ENCODE peak calls at places on chromosomes 13 and 19, in nine cellular contexts. One of them, this sample, is unnamed.

GRCh38 chr13:32600891-32601290 is 14.6 kb downstream of the PDS5B start:
- DNase-seq in left lung: no peak
- DNase-seq in A549: no peak
- DNase-seq in transverse colon: no peak
- DNase-seq in heart right ventricle: no peak
- DNase-seq in AG09309: no peak
- DNase-seq in tibial nerve: no peak
- DNase-seq in fibroblast of mammary gland: no peak
- DNase-seq in foreskin fibroblast: no peak
- DNase-seq in this sample: no peak

GRCh38 chr13:88022826-88023225 is 351.7 kb downstream of the SLITRK5 start:
- DNase-seq in left lung: no peak
- DNase-seq in A549: no peak
- DNase-seq in transverse colon: no peak
- DNase-seq in heart right ventricle: no peak
- DNase-seq in AG09309: no peak
- DNase-seq in tibial nerve: no peak
- DNase-seq in fibroblast of mammary gland: peak
- DNase-seq in foreskin fibroblast: no peak
- DNase-seq in this sample: no peak

GRCh38 chr13:49302817-49303216 is 55.1 kb downstream of the CDADC1 start:
- DNase-seq in left lung: no peak
- DNase-seq in A549: no peak
- DNase-seq in transverse colon: no peak
- DNase-seq in heart right ventricle: no peak
- DNase-seq in AG09309: no peak
- DNase-seq in tibial nerve: no peak
- DNase-seq in fibroblast of mammary gland: no peak
- DNase-seq in foreskin fibroblast: no peak
- DNase-seq in this sample: no peak

GRCh38 chr19:12723383-12723642 is 419 bp downstream of the TNPO2 start:
- DNase-seq in left lung: no peak
- DNase-seq in A549: no peak
- DNase-seq in transverse colon: no peak
- DNase-seq in heart right ventricle: no peak
- DNase-seq in AG09309: no peak
- DNase-seq in tibial nerve: no peak
- DNase-seq in fibroblast of mammary gland: peak
- DNase-seq in foreskin fibroblast: no peak
- DNase-seq in this sample: no peak

GRCh38 chr19:3358919-3359849 is 7.2 kb upstream of the NFIC start:
- DNase-seq in left lung: peak
- DNase-seq in A549: no peak
- DNase-seq in transverse colon: peak
- DNase-seq in heart right ventricle: peak
- DNase-seq in AG09309: no peak
- DNase-seq in tibial nerve: peak
- DNase-seq in fibroblast of mammary gland: peak
- DNase-seq in foreskin fibroblast: no peak
- DNase-seq in this sample: no peak

GRCh38 chr13:36369268-36370107 is 23.3 kb upstream of the SPART start:
- DNase-seq in left lung: no peak
- DNase-seq in A549: no peak
- DNase-seq in transverse colon: no peak
- DNase-seq in heart right ventricle: no peak
- DNase-seq in AG09309: no peak
- DNase-seq in tibial nerve: no peak
- DNase-seq in fibroblast of mammary gland: peak
- DNase-seq in foreskin fibroblast: peak
- DNase-seq in this sample: no peak

GRCh38 chr13:32159147-32159869 is 127.7 kb downstream of the FRY start:
- DNase-seq in left lung: no peak
- DNase-seq in A549: no peak
- DNase-seq in transverse colon: no peak
- DNase-seq in heart right ventricle: peak
- DNase-seq in AG09309: no peak
- DNase-seq in tibial nerve: no peak
- DNase-seq in fibroblast of mammary gland: no peak
- DNase-seq in foreskin fibroblast: peak
- DNase-seq in this sample: no peak

GRCh38 chr13:106919093-106919492 is 351.2 kb upstream of the ARGLU1 start:
- DNase-seq in left lung: no peak
- DNase-seq in A549: no peak
- DNase-seq in transverse colon: no peak
- DNase-seq in heart right ventricle: no peak
- DNase-seq in AG09309: no peak
- DNase-seq in tibial nerve: no peak
- DNase-seq in fibroblast of mammary gland: no peak
- DNase-seq in foreskin fibroblast: no peak
- DNase-seq in this sample: no peak

GRCh38 chr19:10290876-10291553 is 1.3 kb downstream of the ICAM5 start:
- DNase-seq in left lung: peak
- DNase-seq in A549: no peak
- DNase-seq in transverse colon: peak
- DNase-seq in heart right ventricle: no peak
- DNase-seq in AG09309: no peak
- DNase-seq in tibial nerve: no peak
- DNase-seq in fibroblast of mammary gland: no peak
- DNase-seq in foreskin fibroblast: peak
- DNase-seq in this sample: no peak

GRCh38 chr19:7293795-7294570 is at the start of gene INSR:
- DNase-seq in left lung: peak
- DNase-seq in A549: peak
- DNase-seq in transverse colon: peak
- DNase-seq in heart right ventricle: peak
- DNase-seq in AG09309: peak
- DNase-seq in tibial nerve: peak
- DNase-seq in fibroblast of mammary gland: peak
- DNase-seq in foreskin fibroblast: peak
- DNase-seq in this sample: peak

GRCh38 chr13:94123543-94123942 is 355.9 kb downstream of the DCT start:
- DNase-seq in left lung: no peak
- DNase-seq in A549: no peak
- DNase-seq in transverse colon: no peak
- DNase-seq in heart right ventricle: no peak
- DNase-seq in AG09309: no peak
- DNase-seq in tibial nerve: no peak
- DNase-seq in fibroblast of mammary gland: no peak
- DNase-seq in foreskin fibroblast: no peak
- DNase-seq in this sample: no peak

GRCh38 chr13:113058988-113059850 is 46.4 kb upstream of the F7 start:
- DNase-seq in left lung: no peak
- DNase-seq in A549: no peak
- DNase-seq in transverse colon: no peak
- DNase-seq in heart right ventricle: no peak
- DNase-seq in AG09309: no peak
- DNase-seq in tibial nerve: no peak
- DNase-seq in fibroblast of mammary gland: peak
- DNase-seq in foreskin fibroblast: no peak
- DNase-seq in this sample: no peak

GRCh38 chr13:112855859-112856258 is 113.2 kb upstream of the MCF2L start:
- DNase-seq in left lung: peak
- DNase-seq in A549: no peak
- DNase-seq in transverse colon: no peak
- DNase-seq in heart right ventricle: no peak
- DNase-seq in AG09309: no peak
- DNase-seq in tibial nerve: no peak
- DNase-seq in fibroblast of mammary gland: no peak
- DNase-seq in foreskin fibroblast: no peak
- DNase-seq in this sample: no peak

DNA sequence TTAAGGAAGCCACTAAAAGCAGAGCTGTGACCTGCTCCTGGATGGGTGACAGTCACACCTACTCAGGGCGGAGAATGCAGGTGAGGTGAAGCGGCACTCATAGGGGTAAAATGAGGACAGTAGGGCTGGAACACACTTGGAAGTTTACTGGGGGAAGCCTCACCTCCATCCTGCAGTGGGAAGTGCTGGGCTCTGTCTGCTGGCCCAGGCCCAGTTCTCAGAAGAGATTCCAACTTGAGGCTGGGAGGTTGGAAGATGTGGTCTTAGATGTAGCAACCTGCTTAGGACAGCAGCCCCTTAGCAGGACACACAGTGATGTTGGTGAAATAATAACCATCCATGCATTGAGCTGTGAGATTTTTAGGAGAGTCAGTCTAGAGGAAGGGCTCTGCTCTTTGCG is 4.6 kb downstream of the MEDAG start:
- DNase-seq in left lung: no peak
- DNase-seq in A549: no peak
- DNase-seq in transverse colon: no peak
- DNase-seq in heart right ventricle: no peak
- DNase-seq in AG09309: no peak
- DNase-seq in tibial nerve: no peak
- DNase-seq in fibroblast of mammary gland: no peak
- DNase-seq in foreskin fibroblast: no peak
- DNase-seq in this sample: no peak
- H3K4me3 ChIP-seq in left lung: no peak
- H3K4me3 ChIP-seq in A549: no peak
- H3K4me3 ChIP-seq in transverse colon: no peak
- H3K4me3 ChIP-seq in heart right ventricle: no peak
- H3K4me3 ChIP-seq in AG09309: no peak
- H3K4me3 ChIP-seq in tibial nerve: no peak
- H3K4me3 ChIP-seq in fibroblast of mammary gland: no peak
- H3K4me3 ChIP-seq in foreskin fibroblast: no peak
- H3K4me3 ChIP-seq in this sample: no peak

DNA sequence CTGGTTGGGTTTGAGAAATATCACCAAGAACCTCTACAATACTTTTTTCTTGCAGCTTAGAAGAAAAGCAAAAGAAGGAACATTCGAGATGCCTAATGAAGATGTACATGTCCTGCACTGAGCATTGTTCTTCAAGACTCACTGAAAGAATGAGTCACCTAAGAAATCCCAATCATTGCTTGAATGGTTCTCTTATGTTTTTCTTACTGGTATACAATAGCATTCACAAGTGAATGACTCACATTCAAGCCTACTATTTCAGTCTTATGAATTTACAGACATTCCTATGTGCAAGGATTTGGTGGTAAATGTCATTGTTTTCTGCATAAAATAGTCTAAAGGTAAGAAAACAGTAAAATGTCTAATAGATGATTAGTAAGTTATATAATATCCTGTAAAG is 594.6 kb downstream of the PCDH9 start:
- DNase-seq in left lung: no peak
- DNase-seq in A549: no peak
- DNase-seq in transverse colon: no peak
- DNase-seq in heart right ventricle: no peak
- DNase-seq in AG09309: peak
- DNase-seq in tibial nerve: no peak
- DNase-seq in fibroblast of mammary gland: peak
- DNase-seq in foreskin fibroblast: peak
- DNase-seq in this sample: peak
- TF ChIP-seq CTCF in left lung: no peak
- TF ChIP-seq CTCF in A549: no peak
- TF ChIP-seq CTCF in transverse colon: no peak
- TF ChIP-seq CTCF in heart right ventricle: no peak
- TF ChIP-seq CTCF in AG09309: no peak
- TF ChIP-seq CTCF in tibial nerve: no peak
- TF ChIP-seq CTCF in fibroblast of mammary gland: no peak
- TF ChIP-seq CTCF in foreskin fibroblast: no peak
- TF ChIP-seq CTCF in this sample: no peak

DNA sequence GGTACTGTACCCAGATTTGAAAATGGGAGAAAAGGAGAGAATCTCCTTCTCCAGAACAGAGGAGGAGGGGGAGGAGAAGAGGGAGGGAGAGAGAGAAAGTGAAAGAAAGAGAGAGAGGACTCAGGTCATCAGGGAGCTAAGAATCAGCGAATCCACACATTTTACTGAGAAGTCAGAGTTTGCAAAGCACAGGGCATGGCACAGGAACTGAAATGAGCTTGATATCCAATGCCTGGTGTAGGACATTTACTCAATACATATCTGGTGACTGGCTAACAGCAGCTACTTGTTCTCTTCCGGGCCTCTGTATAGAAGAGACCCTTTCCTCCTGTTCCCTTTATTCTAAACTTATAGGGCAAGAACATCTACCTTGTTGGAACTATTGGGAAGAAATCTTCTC is 375.1 kb downstream of the KLF5 start:
- DNase-seq in left lung: no peak
- DNase-seq in A549: no peak
- DNase-seq in transverse colon: no peak
- DNase-seq in heart right ventricle: no peak
- DNase-seq in AG09309: no peak
- DNase-seq in tibial nerve: no peak
- DNase-seq in fibroblast of mammary gland: no peak
- DNase-seq in foreskin fibroblast: no peak
- DNase-seq in this sample: no peak
- H3K4me3 ChIP-seq in left lung: no peak
- H3K4me3 ChIP-seq in A549: no peak
- H3K4me3 ChIP-seq in transverse colon: no peak
- H3K4me3 ChIP-seq in heart right ventricle: no peak
- H3K4me3 ChIP-seq in AG09309: no peak
- H3K4me3 ChIP-seq in tibial nerve: no peak
- H3K4me3 ChIP-seq in fibroblast of mammary gland: no peak
- H3K4me3 ChIP-seq in foreskin fibroblast: no peak
- H3K4me3 ChIP-seq in this sample: no peak

GRCh38 chr13:77218274-77218673 is 108.6 kb downstream of the MYCBP2 start:
- DNase-seq in left lung: no peak
- DNase-seq in A549: no peak
- DNase-seq in transverse colon: no peak
- DNase-seq in heart right ventricle: no peak
- DNase-seq in AG09309: no peak
- DNase-seq in tibial nerve: no peak
- DNase-seq in fibroblast of mammary gland: no peak
- DNase-seq in foreskin fibroblast: no peak
- DNase-seq in this sample: no peak

GRCh38 chr13:77215543-77215942 is 111.4 kb downstream of the MYCBP2 start:
- DNase-seq in left lung: no peak
- DNase-seq in A549: no peak
- DNase-seq in transverse colon: no peak
- DNase-seq in heart right ventricle: no peak
- DNase-seq in AG09309: no peak
- DNase-seq in tibial nerve: no peak
- DNase-seq in fibroblast of mammary gland: no peak
- DNase-seq in foreskin fibroblast: no peak
- DNase-seq in this sample: no peak

GRCh38 chr13:77219401-77219800 is 107.5 kb downstream of the MYCBP2 start:
- DNase-seq in left lung: no peak
- DNase-seq in A549: no peak
- DNase-seq in transverse colon: no peak
- DNase-seq in heart right ventricle: no peak
- DNase-seq in AG09309: no peak
- DNase-seq in tibial nerve: no peak
- DNase-seq in fibroblast of mammary gland: no peak
- DNase-seq in foreskin fibroblast: no peak
- DNase-seq in this sample: no peak

GRCh38 chr13:77207943-77208342 is 119.0 kb downstream of the MYCBP2 start:
- DNase-seq in left lung: no peak
- DNase-seq in A549: no peak
- DNase-seq in transverse colon: no peak
- DNase-seq in heart right ventricle: no peak
- DNase-seq in AG09309: peak
- DNase-seq in tibial nerve: no peak
- DNase-seq in fibroblast of mammary gland: peak
- DNase-seq in foreskin fibroblast: peak
- DNase-seq in this sample: peak

DNA sequence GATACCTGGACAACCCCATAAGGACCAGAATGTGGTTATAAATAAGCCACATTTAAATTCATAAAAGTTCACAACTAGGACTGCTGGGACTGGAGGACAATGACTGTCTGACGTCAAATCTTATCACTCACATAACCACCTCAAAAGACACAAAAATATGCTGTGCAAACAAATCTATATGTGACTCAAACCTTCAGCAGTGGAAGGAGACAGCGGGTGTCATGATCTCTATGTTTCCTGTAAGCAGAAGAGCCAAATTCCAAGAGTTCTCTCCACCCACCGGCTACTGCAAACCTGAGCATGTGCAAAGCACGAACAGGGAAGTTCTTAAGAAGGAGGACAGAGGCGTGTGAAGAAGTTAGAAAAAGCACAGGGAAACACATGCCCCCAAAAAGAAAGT is 113.2 kb downstream of the MYCBP2 start:
- DNase-seq in left lung: no peak
- DNase-seq in A549: no peak
- DNase-seq in transverse colon: no peak
- DNase-seq in heart right ventricle: no peak
- DNase-seq in AG09309: no peak
- DNase-seq in tibial nerve: no peak
- DNase-seq in fibroblast of mammary gland: peak
- DNase-seq in foreskin fibroblast: no peak
- DNase-seq in this sample: no peak
- TF ChIP-seq CTCF in left lung: no peak
- TF ChIP-seq CTCF in A549: no peak
- TF ChIP-seq CTCF in transverse colon: no peak
- TF ChIP-seq CTCF in heart right ventricle: no peak
- TF ChIP-seq CTCF in AG09309: no peak
- TF ChIP-seq CTCF in tibial nerve: no peak
- TF ChIP-seq CTCF in fibroblast of mammary gland: no peak
- TF ChIP-seq CTCF in foreskin fibroblast: no peak
- TF ChIP-seq CTCF in this sample: no peak